ENCODE peak calls at places on chromosomes 13 and 19, in eight cellular contexts. Z is mammary epithelial cell, S is fibroblast of lung, A is psoas muscle, E is esophagus squamous epithelium, N is SJCRH30, I is left lung, J is IMR-90. X is an unnamed sample. For H3K27me3, the result is how much of the 10 kb centered on the place peaks cover.

GRCh38 chr13:51945149-51945548 is 66.1 kb downstream of the ATP7B start:
- DNase-seq in Z (no peak), S (no peak), A (no peak), E (no peak), N (no peak), I (no peak), J (no peak), X (no peak)

GRCh38 chr19:45140144-45140503 is 20.7 kb downstream of the NKPD1 start:
- DNase-seq in Z (no peak), S (no peak), A (no peak), E (no peak), N (no peak), I (no peak), J (no peak), X (no peak)

GRCh38 chr13:108155185-108156106 is 59.9 kb downstream of the LIG4 start:
- DNase-seq in Z (peak), S (peak), A (no peak), E (no peak), N (peak), I (peak), J (peak), X (no peak)

GRCh38 chr13:106212436-106213010 is 322.9 kb downstream of the EFNB2 start:
- DNase-seq in Z (no peak), S (no peak), A (no peak), E (no peak), N (no peak), I (no peak), J (no peak), X (no peak)

GRCh38 chr19:17326595-17326966 is 8.1 kb downstream of the ANO8 start:
- DNase-seq in Z (peak), S (no peak), A (no peak), E (no peak), N (no peak), I (no peak), J (no peak), X (no peak)

GRCh38 chr13:108176685-108177274 is 38.6 kb downstream of the LIG4 start:
- DNase-seq in Z (peak), S (no peak), A (no peak), E (no peak), N (peak), I (no peak), J (peak), X (no peak)

GRCh38 chr19:3573162-3573857 is 566 bp downstream of the HMG20B start:
- DNase-seq in Z (no peak), S (no peak), A (no peak), E (no peak), N (peak), I (no peak), J (no peak), X (peak)

GRCh38 chr13:59787679-59788078 is 376.0 kb downstream of the DIAPH3 start:
- DNase-seq in Z (no peak), S (no peak), A (no peak), E (no peak), N (no peak), I (no peak), J (no peak), X (no peak)

GRCh38 chr13:44759222-44759721 is 183.1 kb upstream of the TSC22D1 start:
- DNase-seq in Z (peak), S (peak), A (no peak), E (no peak), N (peak), I (no peak), J (no peak), X (no peak)

GRCh38 chr13:94362411-94362909 is 117.0 kb downstream of the DCT start:
- DNase-seq in Z (peak), S (peak), A (no peak), E (peak), N (peak), I (no peak), J (peak), X (no peak)

GRCh38 chr13:89212186-89212585 is 1541.0 kb downstream of the SLITRK5 start:
- DNase-seq in Z (no peak), S (no peak), A (no peak), E (no peak), N (no peak), I (no peak), J (no peak), X (no peak)

GRCh38 chr19:2117215-2117960 is 20.7 kb downstream of the IZUMO4 start:
- DNase-seq in Z (no peak), S (no peak), A (no peak), E (no peak), N (no peak), I (no peak), J (no peak), X (no peak)

GRCh38 chr19:45767410-45767880 is 1.6 kb downstream of the SIX5 start:
- DNase-seq in Z (peak), S (peak), A (peak), E (no peak), N (peak), I (peak), J (peak), X (peak)

GRCh38 chr13:101529419-101529818 is 76.9 kb downstream of the ITGBL1 start:
- DNase-seq in Z (peak), S (peak), A (no peak), E (no peak), N (peak), I (no peak), J (peak), X (peak)

GRCh38 chr13:40061466-40062450 is 406.3 kb downstream of the COG6 start:
- DNase-seq in Z (peak), S (peak), A (no peak), E (no peak), N (no peak), I (no peak), J (no peak), X (no peak)

GRCh38 chr19:17329061-17329767 is 5.4 kb downstream of the ANO8 start:
- DNase-seq in Z (no peak), S (no peak), A (no peak), E (no peak), N (no peak), I (no peak), J (no peak), X (no peak)

GRCh38 chr19:41774515-41774980 is 19.2 kb downstream of the CEACAM6 start:
- DNase-seq in Z (peak), S (no peak), A (no peak), E (no peak), N (no peak), I (peak), J (no peak), X (no peak)

GRCh38 chr19:49130325-49130724 is 11.0 kb downstream of the PPFIA3 start:
- DNase-seq in Z (no peak), S (no peak), A (peak), E (no peak), N (no peak), I (no peak), J (no peak), X (no peak)

DNA sequence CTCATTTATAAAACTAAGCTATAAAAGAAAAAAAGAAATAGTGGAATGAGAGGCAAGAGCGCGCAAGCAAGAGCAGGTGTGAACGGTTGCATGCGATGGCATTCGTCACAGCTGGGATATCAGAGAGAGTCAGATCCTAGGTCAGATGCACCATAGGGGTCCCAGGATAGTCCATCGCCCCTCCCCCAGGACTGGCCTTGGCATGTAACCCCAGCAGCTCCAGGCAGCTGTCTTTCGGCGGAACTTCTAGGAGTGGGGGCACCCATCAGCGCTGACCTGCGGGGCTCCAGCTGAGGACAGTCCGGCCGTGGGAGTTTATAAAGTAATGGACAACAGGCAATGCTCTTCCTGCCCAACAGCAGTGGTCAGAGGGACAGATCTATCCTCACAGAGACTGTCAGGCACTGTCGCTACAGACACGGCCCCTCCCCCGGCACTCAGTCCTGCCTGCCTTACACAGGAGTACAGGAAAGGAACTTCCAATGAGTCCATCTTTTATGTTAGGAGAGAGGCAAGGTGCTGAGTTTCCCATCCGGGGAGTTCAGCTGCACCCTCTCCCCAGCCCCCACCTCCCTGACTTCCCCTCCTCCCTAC is 1.4 kb downstream of the SIAH3 start:
- DNase-seq in Z (no peak), S (no peak), A (no peak), E (no peak), N (no peak), I (no peak), J (no peak), X (no peak)
- H3K27me3 ChIP-seq in Z (under half), S (under half), A (under half), E (under half), N (under half), I (under half), J (under half), X (under half)

GRCh38 chr13:50805805-50806204 is 37.7 kb downstream of the DLEU7 start:
- DNase-seq in Z (peak), S (peak), A (no peak), E (no peak), N (peak), I (no peak), J (peak), X (no peak)
- H3K4me3 ChIP-seq in Z (no peak), S (no peak), A (no peak), E (no peak), N (no peak), I (no peak), J (no peak), X (no peak)

DNA sequence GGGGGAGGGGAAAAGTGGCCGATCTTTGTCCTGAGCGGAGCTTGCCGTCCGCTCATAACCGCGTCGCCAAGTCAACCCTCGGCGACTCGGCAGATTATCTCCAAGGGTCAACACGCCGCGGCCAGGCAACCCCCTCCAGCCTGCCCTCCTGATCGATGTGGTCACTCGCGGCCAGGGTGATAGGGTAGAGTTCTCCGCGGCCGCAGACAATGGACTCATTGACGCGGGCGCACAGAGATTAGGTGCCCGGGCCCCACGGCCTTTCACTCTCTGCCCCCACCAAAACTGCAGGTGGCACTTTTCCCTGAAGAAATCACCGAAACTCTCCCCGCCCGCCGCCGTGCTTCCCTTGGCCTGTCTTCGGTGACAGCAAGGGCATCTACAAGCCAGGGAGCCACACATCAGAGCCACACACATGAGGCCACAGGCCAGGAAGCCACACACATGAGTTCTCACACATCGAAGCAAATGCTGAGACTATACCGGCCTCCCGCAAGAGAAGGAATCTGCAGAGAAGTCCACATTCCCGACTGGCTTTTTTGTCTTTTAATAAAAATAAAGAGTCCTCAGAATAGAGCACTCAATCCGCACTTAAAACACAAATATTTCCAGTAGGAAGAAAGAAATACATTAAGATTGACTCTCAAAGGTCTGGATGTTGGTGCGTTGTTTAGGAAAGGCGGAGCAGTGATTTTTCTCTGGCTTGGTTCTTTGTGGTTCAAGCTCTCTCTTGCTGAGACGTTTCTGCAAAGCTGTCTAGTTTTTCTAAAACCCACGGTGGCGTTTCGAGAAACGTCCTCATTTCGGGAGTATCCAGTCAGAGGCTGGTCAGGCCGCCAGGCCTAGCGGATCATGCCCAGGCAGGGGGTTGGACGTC is 1.5 kb upstream of the PDX1 start:
- DNase-seq in Z (no peak), S (no peak), A (no peak), E (no peak), N (no peak), I (no peak), J (no peak), X (no peak)
- H3K27me3 ChIP-seq in Z (half or more), S (half or more), A (half or more), E (under half), N (under half), I (half or more), J (half or more), X (under half)

GRCh38 chr19:47663435-47663910 is 49.7 kb upstream of the EHD2 start:
- DNase-seq in Z (peak), S (peak), A (no peak), E (no peak), N (no peak), I (no peak), J (peak), X (no peak)

GRCh38 chr19:47660435-47660832 is 51.5 kb downstream of the BICRA start:
- DNase-seq in Z (peak), S (peak), A (peak), E (no peak), N (no peak), I (no peak), J (no peak), X (no peak)

GRCh38 chr19:47661161-47661560 is 52.1 kb upstream of the EHD2 start:
- DNase-seq in Z (no peak), S (peak), A (peak), E (no peak), N (no peak), I (no peak), J (no peak), X (no peak)

GRCh38 chr19:47661571-47661970 is 51.7 kb upstream of the EHD2 start:
- DNase-seq in Z (no peak), S (no peak), A (peak), E (no peak), N (no peak), I (no peak), J (no peak), X (no peak)

DNA sequence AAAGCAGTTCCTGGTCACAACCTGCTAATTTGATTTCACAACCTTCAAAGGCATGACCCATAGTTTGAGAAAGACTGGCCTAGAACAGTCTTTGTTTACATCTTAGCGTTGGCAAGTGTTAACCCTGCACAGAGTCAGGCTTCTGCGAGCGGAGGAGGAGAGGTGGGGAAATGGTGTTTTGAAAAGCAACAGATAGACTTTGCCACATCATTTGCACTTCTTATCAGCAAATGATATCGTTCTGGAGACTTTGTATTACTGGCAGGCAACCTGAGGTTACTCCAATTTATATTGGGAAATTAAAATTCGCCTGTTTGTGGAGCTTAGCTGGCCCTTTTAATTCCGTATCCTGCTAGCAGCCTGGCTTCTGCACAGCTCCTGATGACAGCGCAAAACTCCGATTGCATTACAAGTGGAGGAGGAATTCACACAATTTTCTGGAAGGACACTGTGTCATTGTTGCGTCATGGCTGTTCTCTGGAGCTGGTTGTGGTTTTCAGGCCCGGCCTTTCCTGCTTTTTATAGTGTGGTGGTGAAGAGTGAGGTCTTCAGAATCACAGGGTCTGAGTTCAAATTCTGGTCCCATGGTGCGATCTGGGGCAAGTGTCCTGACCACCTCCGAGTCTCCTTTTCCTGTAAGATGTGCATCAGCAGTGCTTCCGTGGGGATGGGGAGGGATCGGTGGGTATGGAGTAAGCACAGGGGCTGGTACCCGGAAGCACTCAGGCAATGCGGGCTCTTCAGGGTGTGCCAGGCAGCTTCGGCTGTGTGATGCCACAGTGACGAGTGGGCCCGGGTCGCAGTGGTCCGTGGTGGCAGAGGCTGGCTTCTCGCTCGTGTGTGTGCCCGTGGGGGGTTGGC is 49.1 kb upstream of the EHD2 start:
- DNase-seq in Z (peak), S (peak), A (peak), E (peak), N (no peak), I (peak), J (peak), X (peak)
- H3K4me3 ChIP-seq in Z (no peak), S (no peak), A (peak), E (no peak), N (no peak), I (no peak), J (no peak), X (no peak)

DNA sequence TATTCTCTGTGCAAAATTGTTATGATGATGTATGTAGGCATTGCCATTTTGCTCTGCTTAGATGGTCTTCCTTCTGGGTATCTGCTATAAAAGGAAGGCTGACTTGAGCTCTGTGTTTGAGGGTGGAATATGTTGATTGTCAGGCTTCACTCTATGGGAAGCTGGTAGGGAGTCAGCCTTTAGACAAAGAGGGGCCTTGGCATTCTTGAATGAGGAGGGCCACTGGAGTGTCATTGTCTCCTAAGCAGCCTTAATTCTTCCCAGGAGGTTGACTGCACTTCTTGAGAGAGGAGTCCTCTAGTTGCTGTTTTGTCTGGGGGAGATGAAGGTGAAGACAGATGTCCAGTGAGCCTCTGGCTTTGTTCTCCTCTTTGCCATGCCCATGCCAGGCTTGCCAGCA is 266.8 kb downstream of the KCNRG start:
- DNase-seq in Z (no peak), S (no peak), A (no peak), E (no peak), N (no peak), I (no peak), J (no peak), X (no peak)
- H3K27me3 ChIP-seq in Z (under half), S (under half), A (under half), E (under half), N (under half), I (under half), J (under half), X (under half)

GRCh38 chr19:19860756-19861390 is 4.8 kb upstream of the ZNF253 start:
- DNase-seq in Z (no peak), S (peak), A (no peak), E (no peak), N (no peak), I (no peak), J (no peak), X (no peak)
- H3K4me3 ChIP-seq in Z (no peak), S (no peak), A (no peak), E (peak), N (no peak), I (no peak), J (no peak), X (no peak)

DNA sequence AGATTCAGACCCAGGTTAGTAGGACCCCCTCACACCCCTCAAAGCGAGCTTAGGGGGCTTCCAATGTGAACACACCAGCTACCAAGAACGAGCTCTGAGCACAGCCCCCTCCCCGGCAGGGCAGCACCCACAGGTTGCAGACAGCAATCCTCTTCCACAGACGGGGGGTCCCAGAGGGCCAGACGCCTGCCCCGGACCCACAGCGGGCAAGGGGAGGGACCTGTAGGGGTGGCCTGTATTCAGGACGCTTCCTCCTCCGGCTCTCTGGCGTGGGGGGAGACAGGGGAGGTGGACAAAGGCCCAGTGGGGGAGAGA is 4.8 kb downstream of the TTYH1 start:
- DNase-seq in Z (no peak), S (no peak), A (no peak), E (no peak), N (no peak), I (no peak), J (no peak), X (no peak)
- H3K27me3 ChIP-seq in Z (under half), S (under half), A (half or more), E (under half), N (under half), I (under half), J (under half), X (under half)

X was measured in aorta.